ENCODE peak calls at places on chromosomes 12 and 14, in nine cellular contexts. M is GM13976; T is astrocyte; W is stimulated activated CD8-positive, alpha-beta memory T cell treated with anti-CD3 and anti-CD28 coated beads, Interleukin-12 subunit alpha, Interleukin-12 subunit beta, amount 100 ng/mL, for 1 hour; D is iPS DF 6.9; S is HCT116; V is mesenchymal stem cell; R is WTC11; B is BE2C. I is an unnamed sample.

GRCh38 chr14:21168055-21168454 is 12.2 kb upstream of the OR5AU1 start:
- DNase-seq in M (no peak), B (no peak), T (no peak), R (no peak), S (no peak), V (no peak), W (no peak), D (no peak), I (no peak)

GRCh38 chr14:61077946-61078738 is 97.1 kb downstream of the SLC38A6 start:
- DNase-seq in M (no peak), W (no peak), T (peak), B (no peak), R (no peak), S (no peak), D (no peak), V (no peak), I (no peak)

GRCh38 chr14:60863251-60863650 is 117.6 kb downstream of the TRMT5 start:
- DNase-seq in M (no peak), V (no peak), T (no peak), S (no peak), D (no peak), R (no peak), W (no peak), B (no peak), I (no peak)

GRCh38 chr14:93033983-93034670 is 81.6 kb downstream of the ITPK1 start:
- DNase-seq in B (peak), R (peak), V (no peak), S (no peak), M (peak), D (no peak), T (no peak), W (peak), I (peak)

GRCh38 chr12:111074559-111074958 is 154.2 kb upstream of the MYL2 start:
- DNase-seq in S (no peak), R (no peak), W (no peak), D (no peak), M (no peak), T (no peak), B (no peak), V (no peak), I (no peak)

GRCh38 chr14:24409956-24410355 is 11.2 kb downstream of the NYNRIN start:
- DNase-seq in V (no peak), D (no peak), S (no peak), B (no peak), T (no peak), W (no peak), R (no peak), M (no peak), I (no peak)

GRCh38 chr14:68941820-68942219 is 37.3 kb downstream of the ACTN1 start:
- DNase-seq in V (peak), W (no peak), R (peak), M (no peak), B (no peak), S (no peak), D (peak), T (peak), I (no peak)

GRCh38 chr12:20044836-20045235 is 323.5 kb upstream of the PDE3A start:
- DNase-seq in B (no peak), R (no peak), W (no peak), M (no peak), T (peak), D (no peak), S (no peak), V (no peak), I (no peak)

GRCh38 chr12:3041558-3042164 is 35.5 kb upstream of the TSPAN9 start:
- DNase-seq in B (peak), T (peak), S (peak), M (peak), R (peak), D (peak), W (no peak), V (peak), I (peak)

GRCh38 chr14:92465353-92466067 is 48.1 kb upstream of the RIN3 start:
- DNase-seq in R (no peak), D (no peak), B (no peak), S (no peak), T (no peak), V (no peak), W (no peak), M (no peak), I (no peak)

GRCh38 chr14:67515386-67516079 is 17.6 kb upstream of the PLEKHH1 start:
- DNase-seq in W (no peak), V (no peak), T (no peak), B (peak), R (peak), S (no peak), D (no peak), M (peak), I (peak)

GRCh38 chr12:4477133-4477532 is 31.5 kb upstream of the FGF6 start:
- DNase-seq in D (no peak), W (no peak), V (no peak), M (no peak), T (no peak), R (no peak), B (no peak), S (no peak), I (no peak)